ENCODE peak calls at places on chromosomes 6 and 20, in six cellular contexts. D is stimulated activated naive CD4-positive, alpha-beta T cell; O is NCI-H345; Z is MCF 10A; U is SW480; P is stimulated activated CD4-positive, alpha-beta T cell treated with anti-CD3 and anti-CD28 coated beads, Interleukin-1b, Interleukin-23, amount 100 ng/mL, for 24 hours. T is an unnamed sample.

GRCh38 chr6:165834613-165835259 is 171.7 kb upstream of the PDE10A start:
- DNase-seq in D (no peak), O (peak), Z (peak), U (no peak), P (no peak), T (peak)

GRCh38 chr6:79170915-79171314 is 63.6 kb downstream of the HMGN3 start:
- DNase-seq in D (no peak), O (peak), Z (peak), U (no peak), P (no peak), T (peak)

GRCh38 chr6:53573299-53573698 is 28.4 kb upstream of the GCLC start:
- DNase-seq in D (no peak), O (no peak), Z (no peak), U (no peak), P (no peak), T (peak)

GRCh38 chr20:63344616-63345327 is 16.4 kb downstream of the CHRNA4 start:
- DNase-seq in D (no peak), O (no peak), Z (no peak), U (no peak), P (no peak), T (no peak)

GRCh38 chr20:14992961-14993360 is 655.5 kb upstream of the FLRT3 start:
- DNase-seq in D (no peak), O (no peak), Z (peak), U (no peak), P (no peak), T (peak)

GRCh38 chr6:112029045-112029822 is 24.7 kb upstream of the CCN6 start:
- DNase-seq in D (peak), O (peak), Z (peak), U (peak), P (peak), T (peak)

GRCh38 chr20:4067600-4068261 is 52.4 kb upstream of the RNF24 start:
- DNase-seq in D (no peak), O (no peak), Z (peak), U (no peak), P (no peak), T (no peak)

GRCh38 chr6:33273129-33273923 is 1.5 kb downstream of the RPS18 start:
- DNase-seq in D (no peak), O (no peak), Z (no peak), U (no peak), P (no peak), T (no peak)

GRCh38 chr6:25061289-25061945 is 125.7 kb upstream of the RIPOR2 start:
- DNase-seq in D (no peak), O (no peak), Z (no peak), U (no peak), P (no peak), T (no peak)

GRCh38 chr20:50385733-50386640 is 124.2 kb upstream of the PTPN1 start:
- DNase-seq in D (peak), O (no peak), Z (no peak), U (no peak), P (no peak), T (no peak)

GRCh38 chr6:2245954-2246863 is 804 bp upstream of the GMDS start:
- DNase-seq in D (peak), O (peak), Z (peak), U (peak), P (peak), T (peak)

T was measured in NCI-H69.